ENCODE peak calls at places on chromosomes 4 and X, in nine cellular contexts. O is retina; R is epithelial cell of prostate; C is NCI-H2081; V is WERI-Rb-1; Q is CD4-positive, alpha-beta T cell; J is brain microvascular endothelial cell; G is neural crest cell; Z is fibroblast of gingiva. L is an unnamed sample.
A peak's percentile ranks its signal among the peaks of the same experiment; 100 is the strongest.

GRCh38 chrX:81537723-81538122 is 335.8 kb downstream of the SH3BGRL start:
- DNase-seq in O (no peak), R (no peak), C (no peak), V (no peak), Q (no peak), J (no peak), G (no peak), Z (no peak), L (peak; percentile 13)

GRCh38 chr4:24778427-24779225 is 16.7 kb upstream of the SOD3 start:
- DNase-seq in O (no peak), R (no peak), C (no peak), V (no peak), Q (no peak), J (peak; percentile 82), G (no peak), Z (peak; percentile 99), L (no peak)

GRCh38 chr4:7766661-7767345 is 172.9 kb downstream of the AFAP1 start:
- DNase-seq in O (no peak), R (no peak), C (no peak), V (no peak), Q (no peak), J (no peak), G (no peak), Z (no peak), L (no peak)

GRCh38 chrX:129520151-129520550 is 3.1 kb downstream of the SMARCA1 start:
- DNase-seq in O (no peak), R (no peak), C (no peak), V (no peak), Q (no peak), J (no peak), G (no peak), Z (no peak), L (no peak)

GRCh38 chr4:20078644-20079043 is 173.1 kb upstream of the SLIT2 start:
- DNase-seq in O (no peak), R (no peak), C (no peak), V (no peak), Q (no peak), J (no peak), G (no peak), Z (no peak), L (no peak)

GRCh38 chrX:154430916-154431315 is 2.4 kb downstream of the ATP6AP1 start:
- DNase-seq in O (no peak), R (no peak), C (no peak), V (no peak), Q (no peak), J (no peak), G (no peak), Z (no peak), L (no peak)

GRCh38 chr4:3868146-3868840 is 102.1 kb downstream of the ADRA2C start:
- DNase-seq in O (no peak), R (no peak), C (no peak), V (peak; percentile 7), Q (no peak), J (peak; percentile 23), G (no peak), Z (no peak), L (no peak)

GRCh38 chrX:134396174-134396573 is 63.8 kb upstream of the HPRT1 start:
- DNase-seq in O (no peak), R (no peak), C (no peak), V (no peak), Q (no peak), J (no peak), G (no peak), Z (no peak), L (no peak)

GRCh38 chr4:145663194-145663593 is 16.8 kb upstream of the C4orf51 start:
- DNase-seq in O (no peak), R (no peak), C (no peak), V (no peak), Q (no peak), J (no peak), G (no peak), Z (no peak), L (no peak)

GRCh38 chrX:143571521-143571920 is 54.2 kb upstream of the SPANXN3 start:
- DNase-seq in O (no peak), R (no peak), C (no peak), V (no peak), Q (no peak), J (peak; percentile 5), G (no peak), Z (no peak), L (no peak)

GRCh38 chrX:1450381-1451161 is 2.1 kb downstream of the ASMTL start:
- DNase-seq in O (no peak), R (no peak), C (no peak), V (peak; percentile 7), Q (no peak), J (no peak), G (no peak), Z (no peak), L (no peak)

GRCh38 chr4:52051615-52052474 is 741 bp downstream of the SPATA18 start:
- DNase-seq in O (peak; percentile 87), R (peak; percentile 83), C (peak; percentile 58), V (peak; percentile 92), Q (no peak), J (peak; percentile 89), G (peak; percentile 60), Z (peak; percentile 91), L (no peak)

GRCh38 chrX:74422029-74422352 is 698 bp downstream of the SLC16A2 start:
- DNase-seq in O (no peak), R (no peak), C (no peak), V (no peak), Q (no peak), J (no peak), G (no peak), Z (no peak), L (no peak)

GRCh38 chrX:39475372-39475771 is 622.4 kb downstream of the BCOR start:
- DNase-seq in O (no peak), R (no peak), C (no peak), V (peak; percentile 43), Q (no peak), J (no peak), G (no peak), Z (no peak), L (no peak)

GRCh38 chr4:113766882-113767281 is 5.3 kb upstream of the CAMK2D start:
- DNase-seq in O (no peak), R (no peak), C (no peak), V (no peak), Q (no peak), J (no peak), G (no peak), Z (no peak), L (no peak)

L was measured in C1 segment of cervical spinal cord.